ENCODE peak calls at places on chromosome 16, in eight cellular contexts. V is fibroblast of lung, I is SK-N-SH, Y is GM23338, S is A549, F is astrocyte, E is PC-3, N is DND-41. D is an unnamed sample.

GRCh38 chr16:84065536-84066132 is 23.0 kb upstream of the SLC38A8 start:
- DNase-seq in V (peak; percentile 65), I (peak; percentile 63), Y (peak; percentile 81), S (peak; percentile 39), F (peak; percentile 29), E (peak; percentile 59), N (peak; percentile 49), D (peak; percentile 73)

GRCh38 chr16:11379420-11379819 is 34.2 kb downstream of the RMI2 start:
- DNase-seq in V (no peak), I (no peak), Y (no peak), S (no peak), F (peak; percentile 61), E (peak; percentile 57), N (no peak), D (no peak)

GRCh38 chr16:78563905-78564304 is 464.5 kb downstream of the WWOX start:
- DNase-seq in V (peak; percentile 14), I (no peak), Y (no peak), S (no peak), F (no peak), E (no peak), N (no peak), D (no peak)

GRCh38 chr16:4314532-4315184 is 1.2 kb upstream of the GLIS2 start:
- DNase-seq in V (peak; percentile 52), I (peak; percentile 68), Y (peak; percentile 72), S (peak; percentile 77), F (peak; percentile 60), E (peak; percentile 39), N (no peak), D (peak; percentile 55)

GRCh38 chr16:75908718-75909117 is 182.4 kb upstream of the CPHXL start:
- DNase-seq in V (no peak), I (no peak), Y (peak; percentile 10), S (no peak), F (no peak), E (no peak), N (no peak), D (no peak)

GRCh38 chr16:27816561-27816960 is 247.0 kb downstream of the GSG1L start:
- DNase-seq in V (no peak), I (peak; percentile 2), Y (no peak), S (no peak), F (no peak), E (no peak), N (no peak), D (no peak)

GRCh38 chr16:89391-90302 is 11.6 kb downstream of the MPG start:
- DNase-seq in V (no peak), I (no peak), Y (no peak), S (no peak), F (no peak), E (no peak), N (no peak), D (no peak)

GRCh38 chr16:69619514-69619913 is 53.7 kb downstream of the NFAT5 start:
- DNase-seq in V (no peak), I (peak; percentile 15), Y (no peak), S (no peak), F (no peak), E (no peak), N (no peak), D (no peak)

GRCh38 chr16:19765860-19766553 is 47.9 kb downstream of the IQCK start:
- DNase-seq in V (peak; percentile 15), I (no peak), Y (no peak), S (no peak), F (no peak), E (no peak), N (no peak), D (no peak)

GRCh38 chr16:50666658-50667496 is 14.2 kb downstream of the SNX20 start:
- DNase-seq in V (no peak), I (no peak), Y (peak; percentile 55), S (no peak), F (no peak), E (no peak), N (no peak), D (no peak)

GRCh38 chr16:66740533-66740932 is 10.9 kb downstream of the DYNC1LI2 start:
- DNase-seq in V (peak; percentile 43), I (no peak), Y (no peak), S (no peak), F (no peak), E (peak; percentile 32), N (no peak), D (no peak)

GRCh38 chr16:62225675-62226074 is 189.4 kb upstream of the CDH8 start:
- DNase-seq in V (no peak), I (peak; percentile 25), Y (peak; percentile 94), S (peak; percentile 3), F (peak; percentile 20), E (peak; percentile 75), N (peak; percentile 40), D (peak; percentile 78)

GRCh38 chr16:87266846-87267245 is 50.3 kb downstream of the C16orf95 start:
- DNase-seq in V (no peak), I (peak; percentile 30), Y (no peak), S (no peak), F (no peak), E (no peak), N (no peak), D (no peak)

GRCh38 chr16:87274808-87275207 is 42.4 kb downstream of the C16orf95 start:
- DNase-seq in V (no peak), I (no peak), Y (no peak), S (no peak), F (peak; percentile 80), E (no peak), N (no peak), D (no peak)

GRCh38 chr16:87267566-87267965 is 49.6 kb downstream of the C16orf95 start:
- DNase-seq in V (no peak), I (no peak), Y (no peak), S (no peak), F (no peak), E (no peak), N (no peak), D (no peak)

GRCh38 chr16:87273471-87274030 is 43.6 kb downstream of the C16orf95 start:
- DNase-seq in V (no peak), I (no peak), Y (no peak), S (no peak), F (no peak), E (no peak), N (no peak), D (no peak)

GRCh38 chr16:87271256-87271655 is 45.9 kb downstream of the C16orf95 start:
- DNase-seq in V (no peak), I (no peak), Y (no peak), S (no peak), F (no peak), E (no peak), N (no peak), D (no peak)
- H3K4me2 ChIP-seq in V (no peak overlapping the region), I (no peak overlapping the region), Y (no peak overlapping the region), S (no peak overlapping the region), F (no peak overlapping the region), E (no peak overlapping the region), N (no peak overlapping the region), D (no peak overlapping the region)

DNA sequence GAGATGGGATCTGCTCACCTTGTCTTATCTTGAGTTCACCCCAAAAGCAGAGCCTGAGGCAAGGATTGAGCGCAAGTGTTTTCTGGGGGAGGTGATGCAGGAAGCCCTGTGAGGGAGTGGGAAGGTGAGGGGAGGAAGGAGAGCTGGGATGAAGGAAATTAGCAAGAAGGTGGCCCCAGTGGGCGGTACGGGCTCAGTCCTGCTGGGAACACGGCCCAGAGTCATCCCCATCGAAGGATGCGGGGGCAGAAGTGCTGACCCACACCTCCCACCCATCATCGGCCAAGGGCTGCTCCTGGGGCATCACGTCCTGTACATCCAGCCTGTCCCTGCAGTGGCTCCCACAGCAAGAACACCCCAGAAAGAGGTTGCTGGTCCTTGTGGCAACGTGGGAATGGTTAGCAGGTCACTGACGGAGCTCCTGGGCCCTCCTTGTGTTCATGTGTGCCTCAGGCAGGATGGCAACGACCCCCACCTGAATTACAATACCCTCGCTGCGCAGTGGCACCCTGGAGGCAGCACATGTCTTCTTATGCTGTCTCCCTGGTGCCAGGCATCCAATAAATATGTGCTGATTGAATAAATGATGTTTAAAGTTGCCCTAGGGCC is 18.2 kb downstream of the C16orf95 start:
- DNase-seq in V (no peak), I (no peak), Y (no peak), S (no peak), F (no peak), E (no peak), N (no peak), D (no peak)
- H3K4me2 ChIP-seq in V (no peak overlapping the region), I (no peak overlapping the region), Y (no peak overlapping the region), S (no peak overlapping the region), F (no peak overlapping the region), E (no peak overlapping the region), N (no peak overlapping the region), D (no peak overlapping the region)

GRCh38 chr16:14454391-14454790 is 175.7 kb downstream of the PARN start:
- DNase-seq in V (peak; percentile 38), I (no peak), Y (no peak), S (no peak), F (peak; percentile 65), E (peak; percentile 27), N (no peak), D (no peak)
- H3K4me2 ChIP-seq in V (no peak overlapping the region), I (no peak overlapping the region), Y (no peak overlapping the region), S (no peak overlapping the region), F (no peak overlapping the region), E (no peak overlapping the region), N (no peak overlapping the region), D (no peak overlapping the region)

GRCh38 chr16:47043970-47044684 is 70.7 kb upstream of the DNAJA2 start:
- DNase-seq in V (no peak), I (no peak), Y (no peak), S (no peak), F (no peak), E (no peak), N (no peak), D (no peak)

GRCh38 chr16:47047804-47048203 is 74.3 kb upstream of the DNAJA2 start:
- DNase-seq in V (no peak), I (no peak), Y (no peak), S (no peak), F (no peak), E (no peak), N (no peak), D (no peak)

GRCh38 chr16:47045459-47045858 is 72.0 kb upstream of the DNAJA2 start:
- DNase-seq in V (no peak), I (no peak), Y (no peak), S (no peak), F (no peak), E (no peak), N (peak; percentile 31), D (no peak)

GRCh38 chr16:47045023-47045422 is 71.5 kb upstream of the DNAJA2 start:
- DNase-seq in V (peak; percentile 12), I (no peak), Y (no peak), S (no peak), F (peak; percentile 15), E (no peak), N (no peak), D (no peak)

DNA sequence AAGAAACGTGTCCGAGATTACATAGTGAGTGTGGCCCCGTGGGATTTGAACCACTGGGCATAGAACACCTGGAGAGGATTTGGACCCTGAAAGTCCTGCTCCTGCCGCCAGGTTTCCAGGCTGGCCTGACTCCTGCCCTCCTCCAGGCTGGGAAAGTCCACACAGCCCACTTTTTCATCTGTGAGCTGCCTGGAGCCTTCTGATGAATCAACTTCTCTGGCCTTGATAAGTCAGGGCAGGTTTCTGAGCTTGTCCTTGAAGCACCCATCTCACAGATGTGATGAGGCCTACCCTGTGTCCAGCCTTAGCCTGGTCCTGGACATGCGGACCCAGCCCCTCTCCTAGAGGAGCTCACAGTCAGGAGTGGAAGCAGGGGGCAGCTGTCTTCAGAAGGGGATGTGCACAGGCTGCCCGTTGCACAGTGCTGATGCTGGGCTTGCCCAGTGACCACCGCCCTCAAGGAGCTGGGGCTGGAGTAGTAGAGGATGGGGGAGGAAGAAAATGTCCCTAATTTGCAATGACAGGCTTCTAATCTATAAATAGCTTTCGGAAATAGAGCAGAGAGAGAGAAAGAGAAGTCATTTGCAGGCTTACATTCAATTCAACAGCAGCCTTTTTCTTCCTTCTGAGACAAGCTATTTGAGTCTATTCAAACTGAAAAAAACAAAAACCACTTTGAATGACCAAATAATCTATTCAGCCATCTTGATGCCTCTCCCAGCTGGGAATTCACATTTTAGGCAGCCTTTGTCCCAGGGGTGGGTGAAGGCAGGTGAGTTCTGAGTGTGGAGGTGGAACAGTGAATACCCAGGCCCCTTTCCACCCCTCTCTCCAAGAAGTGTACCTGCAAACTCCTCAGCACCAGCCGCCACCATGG is 73.5 kb upstream of the DNAJA2 start:
- DNase-seq in V (no peak), I (no peak), Y (no peak), S (no peak), F (no peak), E (no peak), N (no peak), D (no peak)
- H3K4me2 ChIP-seq in V (no peak overlapping the region), I (no peak overlapping the region), Y (no peak overlapping the region), S (no peak overlapping the region), F (no peak overlapping the region), E (no peak overlapping the region), N (no peak overlapping the region), D (peak overlapping the region; percentile 49)